ENCODE peak calls at places on chromosomes 16 and 17, in nine cellular contexts. J, G, I, Y, Z, O, D, Q and M are unnamed samples.

GRCh38 chr17:39110435-39111136 is 40.9 kb downstream of the PLXDC1 start:
- DNase-seq in J (no peak), G (no peak), I (no peak), Y (no peak), Z (no peak), O (no peak), D (no peak), Q (no peak), M (no peak)

GRCh38 chr17:78252111-78252634 is 20.7 kb downstream of the TMEM235 start:
- DNase-seq in J (no peak), G (peak; percentile 69), I (no peak), Y (no peak), Z (no peak), O (peak; percentile 76), D (no peak), Q (no peak), M (no peak)

GRCh38 chr17:44781553-44782348 is 23.0 kb downstream of the ADAM11 start:
- DNase-seq in J (no peak), G (no peak), I (no peak), Y (no peak), Z (no peak), O (no peak), D (no peak), Q (no peak), M (no peak)

GRCh38 chr16:57143125-57143965 is 42.5 kb downstream of the PSME3IP1 start:
- DNase-seq in J (no peak), G (peak; percentile 49), I (no peak), Y (no peak), Z (no peak), O (no peak), D (no peak), Q (no peak), M (no peak)

GRCh38 chr16:54806378-54806777 is 124.3 kb upstream of the IRX5 start:
- DNase-seq in J (no peak), G (no peak), I (no peak), Y (no peak), Z (no peak), O (no peak), D (no peak), Q (no peak), M (no peak)

GRCh38 chr17:38911081-38911730 is 14.2 kb upstream of the LASP1NB start:
- DNase-seq in J (no peak), G (no peak), I (no peak), Y (no peak), Z (no peak), O (no peak), D (no peak), Q (no peak), M (no peak)

GRCh38 chr16:86621966-86622365 is 43.6 kb downstream of the FOXL1 start:
- DNase-seq in J (no peak), G (no peak), I (no peak), Y (no peak), Z (no peak), O (no peak), D (no peak), Q (no peak), M (no peak)

GRCh38 chr17:68161644-68162428 is 86.0 kb upstream of the AMZ2 start:
- DNase-seq in J (peak; percentile 16), G (no peak), I (no peak), Y (no peak), Z (no peak), O (no peak), D (no peak), Q (no peak), M (no peak)

GRCh38 chr16:87705780-87706277 is 60.0 kb downstream of the KLHDC4 start:
- DNase-seq in J (no peak), G (no peak), I (no peak), Y (no peak), Z (no peak), O (no peak), D (no peak), Q (no peak), M (peak; percentile 42)